ENCODE peak calls at places on chromosomes 13 and 19, in four cellular contexts. M is cardiac muscle cell, N is foreskin fibroblast, O is tibial artery. B is an unnamed sample.
A peak's percentile ranks its signal among the peaks of the same experiment; 100 is the strongest.

GRCh38 chr13:112569771-112570288 is 18.1 kb downstream of the TUBGCP3 start:
- DNase-seq in M (no peak), N (no peak), O (no peak), B (no peak)

GRCh38 chr19:19463348-19464117 is 51.8 kb downstream of the TSSK6 start:
- DNase-seq in M (no peak), N (peak; percentile 87), O (peak; percentile 67), B (peak; percentile 82)

GRCh38 chr13:33284016-33284415 is 1.5 kb downstream of the STARD13 start:
- DNase-seq in M (no peak), N (peak; percentile 47), O (no peak), B (no peak)

GRCh38 chr19:50710612-50711011 is 9.0 kb downstream of the SHANK1 start:
- DNase-seq in M (no peak), N (no peak), O (no peak), B (no peak)

GRCh38 chr19:33514885-33515485 is 6.6 kb downstream of the PEPD start:
- DNase-seq in M (no peak), N (peak; percentile 55), O (peak; percentile 47), B (no peak)

GRCh38 chr13:41401371-41401770 is 56.0 kb upstream of the RGCC start:
- DNase-seq in M (no peak), N (no peak), O (no peak), B (no peak)

GRCh38 chr19:54727562-54727961 is 3.3 kb downstream of the KIR3DL3 start:
- DNase-seq in M (no peak), N (no peak), O (no peak), B (no peak)

GRCh38 chr19:33440241-33440640 is 66.7 kb downstream of the CEBPG start:
- DNase-seq in M (no peak), N (no peak), O (no peak), B (peak; percentile 24)

GRCh38 chr19:43316591-43317319 is 36.7 kb upstream of the CD177 start:
- DNase-seq in M (no peak), N (peak; percentile 37), O (no peak), B (no peak)

GRCh38 chr13:97339019-97339988 is 94.7 kb upstream of the RAP2A start:
- DNase-seq in M (peak; percentile 11), N (peak; percentile 97), O (peak; percentile 44), B (peak; percentile 74)

GRCh38 chr13:64369121-64369520 is 2861.0 kb downstream of the PCDH9 start:
- DNase-seq in M (no peak), N (peak; percentile 47), O (no peak), B (no peak)

GRCh38 chr13:91904597-91904996 is 506.2 kb downstream of the GPC5 start:
- DNase-seq in M (no peak), N (no peak), O (no peak), B (no peak)

GRCh38 chr19:23527797-23528196 is 132.5 kb upstream of the ZNF91 start:
- DNase-seq in M (no peak), N (no peak), O (no peak), B (no peak)

GRCh38 chr19:14021474-14021873 is 6.5 kb upstream of the RLN3 start:
- DNase-seq in M (no peak), N (no peak), O (no peak), B (no peak)

GRCh38 chr19:35000647-35001501 is 751 bp downstream of the GRAMD1A start:
- DNase-seq in M (peak; percentile 43), N (peak; percentile 55), O (no peak), B (no peak)

GRCh38 chr13:43495732-43496131 is 291.0 kb downstream of the ENOX1 start:
- DNase-seq in M (no peak), N (no peak), O (no peak), B (no peak)

GRCh38 chr13:99926014-99926731 is 45.4 kb downstream of the ZIC5 start:
- DNase-seq in M (no peak), N (peak; percentile 70), O (no peak), B (no peak)
- H3K4me3 ChIP-seq in M (no peak overlapping the region), N (peak overlapping the region; percentile 15), O (no peak overlapping the region), B (peak overlapping the region; percentile 16)

GRCh38 chr19:17755977-17756670 is 4.8 kb downstream of the FCHO1 start:
- DNase-seq in M (peak; percentile 83), N (peak; percentile 54), O (no peak), B (no peak)
- H3K4me3 ChIP-seq in M (no peak overlapping the region), N (no peak overlapping the region), O (no peak overlapping the region), B (no peak overlapping the region)

GRCh38 chr19:16645140-16645539 is 14.8 kb downstream of the SMIM7 start:
- DNase-seq in M (no peak), N (no peak), O (no peak), B (no peak)
- H3K4me3 ChIP-seq in M (no peak overlapping the region), N (no peak overlapping the region), O (no peak overlapping the region), B (no peak overlapping the region)

GRCh38 chr19:7637374-7638256 is 705 bp downstream of the STXBP2 start:
- DNase-seq in M (no peak), N (no peak), O (no peak), B (no peak)
- H3K4me3 ChIP-seq in M (peak overlapping the region; percentile 29), N (no peak overlapping the region), O (peak overlapping the region; percentile 44), B (no peak overlapping the region)

GRCh38 chr13:51689597-51689996 is 105.3 kb downstream of the WDFY2 start:
- DNase-seq in M (no peak), N (no peak), O (no peak), B (no peak)
- H3K4me3 ChIP-seq in M (no peak overlapping the region), N (no peak overlapping the region), O (no peak overlapping the region), B (no peak overlapping the region)

GRCh38 chr13:27374126-27374613 is 50.2 kb upstream of the GTF3A start:
- DNase-seq in M (no peak), N (no peak), O (no peak), B (no peak)
- H3K4me3 ChIP-seq in M (no peak overlapping the region), N (no peak overlapping the region), O (no peak overlapping the region), B (no peak overlapping the region)

DNA sequence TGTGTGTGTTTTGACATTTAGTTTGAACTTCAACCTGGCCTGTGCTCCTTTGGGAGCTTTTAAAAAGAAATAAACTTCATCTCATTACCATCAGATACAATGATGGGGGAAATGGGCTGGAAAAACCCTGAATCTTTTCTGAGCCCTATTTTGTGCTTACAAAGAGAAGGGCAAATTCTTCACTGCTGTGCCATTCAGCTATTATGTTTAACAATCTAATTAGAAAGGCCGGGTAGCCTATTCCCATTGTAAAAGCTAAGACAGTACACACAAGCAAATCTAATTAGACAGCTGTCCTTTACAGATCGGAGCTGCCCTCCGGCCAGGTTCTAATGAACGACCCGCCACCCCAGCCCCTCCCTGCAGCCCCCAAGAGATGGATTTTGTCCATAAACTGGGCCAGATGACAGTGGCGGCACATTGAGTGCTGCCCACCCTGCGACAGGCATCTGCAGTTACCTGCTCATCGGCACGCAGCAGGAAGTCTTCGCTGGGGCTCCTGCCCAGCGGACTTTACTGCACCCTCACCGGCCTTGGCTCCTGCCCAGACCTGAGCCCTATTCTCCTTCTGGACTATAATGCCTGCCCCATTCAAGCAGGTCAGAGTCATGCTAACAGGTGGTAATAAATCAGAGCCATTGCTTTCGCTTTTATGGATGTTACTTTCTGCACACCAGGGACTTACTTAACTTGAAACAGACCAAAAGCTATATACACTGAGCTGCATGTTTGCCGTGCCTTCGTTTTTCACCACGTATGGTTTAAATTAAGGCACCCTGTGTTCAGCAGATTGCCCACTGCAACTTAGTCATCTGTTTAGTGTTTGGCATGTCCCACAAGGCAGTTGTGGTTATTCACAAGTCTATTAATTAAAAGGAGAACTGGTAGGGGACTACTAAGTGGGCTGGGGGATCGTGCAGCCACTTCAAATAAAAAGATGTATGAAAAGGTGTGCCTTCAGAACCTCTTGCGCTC is 549.6 kb downstream of the FGF9 start:
- DNase-seq in M (no peak), N (no peak), O (no peak), B (no peak)
- H3K4me3 ChIP-seq in M (no peak overlapping the region), N (no peak overlapping the region), O (no peak overlapping the region), B (no peak overlapping the region)

GRCh38 chr13:100673376-100673830 is 1.2 kb downstream of the TMTC4 start:
- DNase-seq in M (peak; percentile 38), N (no peak), O (no peak), B (no peak)
- H3K4me3 ChIP-seq in M (peak overlapping the region; percentile 74), N (peak overlapping the region; percentile 68), O (peak overlapping the region; percentile 94), B (no peak overlapping the region)

GRCh38 chr13:66513728-66514127 is 716.4 kb downstream of the PCDH9 start:
- DNase-seq in M (no peak), N (peak; percentile 35), O (no peak), B (no peak)
- H3K4me3 ChIP-seq in M (no peak overlapping the region), N (no peak overlapping the region), O (no peak overlapping the region), B (no peak overlapping the region)